ENCODE peak calls at places on chromosome 7, in ten cellular contexts. One of them, this sample, is unnamed.

GRCh38 chr7:43307522-43307921 is 195.1 kb downstream of the HECW1 start:
- DNase-seq in aorta: no peak
- DNase-seq in tibial nerve: no peak
- DNase-seq in left ventricle myocardium inferior: no peak
- DNase-seq in psoas muscle: no peak
- DNase-seq in tibial artery: no peak
- DNase-seq in heart left ventricle: no peak
- DNase-seq in ovary: no peak
- DNase-seq in GM23248: no peak
- DNase-seq in SK-N-SH: no peak
- DNase-seq in this sample: no peak

GRCh38 chr7:17298840-17299476 is 506 bp downstream of the AHR start:
- DNase-seq in psoas muscle: peak; percentile 56
- DNase-seq in GM23248: peak; percentile 73
- DNase-seq in left ventricle myocardium inferior: peak; percentile 48
- DNase-seq in heart left ventricle: peak; percentile 48
- DNase-seq in tibial artery: peak; percentile 79
- DNase-seq in tibial nerve: peak; percentile 43
- DNase-seq in aorta: peak; percentile 89
- DNase-seq in ovary: peak; percentile 64
- DNase-seq in SK-N-SH: peak; percentile 35
- DNase-seq in this sample: peak; percentile 81

GRCh38 chr7:1810521-1810920 is 140.4 kb downstream of the ELFN1 start:
- DNase-seq in tibial artery: peak; percentile 25
- DNase-seq in SK-N-SH: no peak
- DNase-seq in left ventricle myocardium inferior: no peak
- DNase-seq in psoas muscle: peak; percentile 52
- DNase-seq in ovary: no peak
- DNase-seq in GM23248: no peak
- DNase-seq in aorta: peak; percentile 67
- DNase-seq in tibial nerve: no peak
- DNase-seq in heart left ventricle: no peak
- DNase-seq in this sample: no peak

GRCh38 chr7:2031496-2031895 is 201.2 kb downstream of the MAD1L1 start:
- DNase-seq in tibial nerve: no peak
- DNase-seq in SK-N-SH: peak; percentile 41
- DNase-seq in GM23248: no peak
- DNase-seq in heart left ventricle: no peak
- DNase-seq in left ventricle myocardium inferior: peak; percentile 8
- DNase-seq in ovary: no peak
- DNase-seq in psoas muscle: peak; percentile 41
- DNase-seq in aorta: peak; percentile 44
- DNase-seq in tibial artery: no peak
- DNase-seq in this sample: peak; percentile 20

GRCh38 chr7:55477781-55478374 is 94.4 kb downstream of the VOPP1 start:
- DNase-seq in aorta: no peak
- DNase-seq in psoas muscle: no peak
- DNase-seq in tibial artery: no peak
- DNase-seq in tibial nerve: no peak
- DNase-seq in SK-N-SH: no peak
- DNase-seq in left ventricle myocardium inferior: no peak
- DNase-seq in GM23248: peak; percentile 93
- DNase-seq in ovary: no peak
- DNase-seq in heart left ventricle: no peak
- DNase-seq in this sample: no peak

GRCh38 chr7:98802088-98802780 is 67.6 kb downstream of the TMEM130 start:
- DNase-seq in SK-N-SH: peak; percentile 91
- DNase-seq in psoas muscle: no peak
- DNase-seq in tibial artery: peak; percentile 88
- DNase-seq in aorta: peak; percentile 91
- DNase-seq in tibial nerve: peak; percentile 8
- DNase-seq in ovary: no peak
- DNase-seq in left ventricle myocardium inferior: peak; percentile 19
- DNase-seq in heart left ventricle: peak; percentile 36
- DNase-seq in GM23248: peak; percentile 55
- DNase-seq in this sample: peak; percentile 54

GRCh38 chr7:100099452-100099851 is 1.7 kb downstream of the MCM7 start:
- DNase-seq in GM23248: no peak
- DNase-seq in tibial artery: no peak
- DNase-seq in SK-N-SH: no peak
- DNase-seq in aorta: no peak
- DNase-seq in tibial nerve: no peak
- DNase-seq in psoas muscle: no peak
- DNase-seq in left ventricle myocardium inferior: no peak
- DNase-seq in heart left ventricle: no peak
- DNase-seq in ovary: no peak
- DNase-seq in this sample: no peak

GRCh38 chr7:156680281-156680680 is 39.7 kb downstream of the RNF32 start:
- DNase-seq in aorta: no peak
- DNase-seq in left ventricle myocardium inferior: no peak
- DNase-seq in ovary: no peak
- DNase-seq in tibial artery: no peak
- DNase-seq in psoas muscle: no peak
- DNase-seq in tibial nerve: no peak
- DNase-seq in GM23248: no peak
- DNase-seq in heart left ventricle: no peak
- DNase-seq in SK-N-SH: no peak
- DNase-seq in this sample: no peak

GRCh38 chr7:112646787-112647186 is 143.4 kb downstream of the TMEM168 start:
- DNase-seq in left ventricle myocardium inferior: no peak
- DNase-seq in ovary: no peak
- DNase-seq in tibial artery: no peak
- DNase-seq in GM23248: no peak
- DNase-seq in aorta: no peak
- DNase-seq in tibial nerve: no peak
- DNase-seq in heart left ventricle: no peak
- DNase-seq in SK-N-SH: no peak
- DNase-seq in psoas muscle: no peak
- DNase-seq in this sample: no peak

GRCh38 chr7:151873402-151873965 is 3.4 kb downstream of the PRKAG2 start:
- DNase-seq in left ventricle myocardium inferior: peak; percentile 67
- DNase-seq in tibial nerve: peak; percentile 48
- DNase-seq in psoas muscle: peak; percentile 65
- DNase-seq in tibial artery: peak; percentile 82
- DNase-seq in SK-N-SH: no peak
- DNase-seq in GM23248: peak; percentile 25
- DNase-seq in heart left ventricle: peak; percentile 56
- DNase-seq in aorta: peak; percentile 78
- DNase-seq in ovary: peak; percentile 47
- DNase-seq in this sample: peak; percentile 81

GRCh38 chr7:7426686-7427085 is 109.0 kb downstream of the COL28A1 start:
- DNase-seq in psoas muscle: no peak
- DNase-seq in aorta: no peak
- DNase-seq in SK-N-SH: no peak
- DNase-seq in left ventricle myocardium inferior: no peak
- DNase-seq in GM23248: no peak
- DNase-seq in ovary: no peak
- DNase-seq in tibial artery: no peak
- DNase-seq in heart left ventricle: no peak
- DNase-seq in tibial nerve: no peak
- DNase-seq in this sample: no peak

GRCh38 chr7:25759748-25760147 is 392.2 kb upstream of the NFE2L3 start:
- DNase-seq in aorta: no peak
- DNase-seq in left ventricle myocardium inferior: no peak
- DNase-seq in SK-N-SH: no peak
- DNase-seq in psoas muscle: no peak
- DNase-seq in tibial nerve: no peak
- DNase-seq in heart left ventricle: no peak
- DNase-seq in ovary: no peak
- DNase-seq in tibial artery: no peak
- DNase-seq in GM23248: no peak
- DNase-seq in this sample: no peak

GRCh38 chr7:158941821-158942605 is 85.7 kb downstream of the DYNC2I1 start:
- DNase-seq in SK-N-SH: no peak
- DNase-seq in tibial nerve: no peak
- DNase-seq in left ventricle myocardium inferior: no peak
- DNase-seq in psoas muscle: no peak
- DNase-seq in tibial artery: no peak
- DNase-seq in GM23248: no peak
- DNase-seq in heart left ventricle: no peak
- DNase-seq in ovary: no peak
- DNase-seq in aorta: no peak
- DNase-seq in this sample: peak; percentile 40

GRCh38 chr7:2261611-2262010 is 19.6 kb downstream of the NUDT1 start:
- DNase-seq in psoas muscle: no peak
- DNase-seq in left ventricle myocardium inferior: no peak
- DNase-seq in tibial artery: no peak
- DNase-seq in aorta: no peak
- DNase-seq in SK-N-SH: no peak
- DNase-seq in tibial nerve: no peak
- DNase-seq in ovary: no peak
- DNase-seq in GM23248: no peak
- DNase-seq in heart left ventricle: no peak
- DNase-seq in this sample: no peak

DNA sequence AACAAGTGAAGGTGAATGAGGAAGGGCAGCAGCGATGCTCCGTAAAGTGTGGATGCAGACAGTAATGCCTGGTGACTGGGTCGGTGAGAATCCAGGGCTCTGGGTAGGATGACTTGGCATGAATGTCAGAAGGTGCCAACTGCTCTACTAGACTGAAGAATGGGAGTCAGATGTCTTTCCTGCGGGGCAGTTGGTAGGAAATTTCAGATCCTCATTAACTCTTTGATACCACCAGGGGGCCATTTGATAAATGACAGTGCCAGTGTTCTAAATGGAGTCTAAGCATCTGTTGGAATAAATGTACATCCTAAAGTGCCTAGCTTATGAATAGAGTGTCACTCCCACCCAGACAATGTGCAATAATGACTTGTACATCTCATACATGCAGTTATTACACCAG is 462.0 kb downstream of the GRM8 start:
- DNase-seq in tibial artery: no peak
- DNase-seq in tibial nerve: no peak
- DNase-seq in SK-N-SH: no peak
- DNase-seq in GM23248: no peak
- DNase-seq in psoas muscle: no peak
- DNase-seq in aorta: no peak
- DNase-seq in heart left ventricle: no peak
- DNase-seq in left ventricle myocardium inferior: no peak
- DNase-seq in ovary: no peak
- DNase-seq in this sample: no peak
- H3K4me1 ChIP-seq in tibial artery: no peaks in the 10 kb centered on the region
- H3K4me1 ChIP-seq in tibial nerve: no peaks in the 10 kb centered on the region
- H3K4me1 ChIP-seq in SK-N-SH: no peaks in the 10 kb centered on the region
- H3K4me1 ChIP-seq in GM23248: no peaks in the 10 kb centered on the region
- H3K4me1 ChIP-seq in psoas muscle: no peaks in the 10 kb centered on the region
- H3K4me1 ChIP-seq in aorta: no peaks in the 10 kb centered on the region
- H3K4me1 ChIP-seq in heart left ventricle: no peaks in the 10 kb centered on the region
- H3K4me1 ChIP-seq in left ventricle myocardium inferior: no peaks in the 10 kb centered on the region
- H3K4me1 ChIP-seq in ovary: no peaks in the 10 kb centered on the region
- H3K4me1 ChIP-seq in this sample: no peaks in the 10 kb centered on the region

DNA sequence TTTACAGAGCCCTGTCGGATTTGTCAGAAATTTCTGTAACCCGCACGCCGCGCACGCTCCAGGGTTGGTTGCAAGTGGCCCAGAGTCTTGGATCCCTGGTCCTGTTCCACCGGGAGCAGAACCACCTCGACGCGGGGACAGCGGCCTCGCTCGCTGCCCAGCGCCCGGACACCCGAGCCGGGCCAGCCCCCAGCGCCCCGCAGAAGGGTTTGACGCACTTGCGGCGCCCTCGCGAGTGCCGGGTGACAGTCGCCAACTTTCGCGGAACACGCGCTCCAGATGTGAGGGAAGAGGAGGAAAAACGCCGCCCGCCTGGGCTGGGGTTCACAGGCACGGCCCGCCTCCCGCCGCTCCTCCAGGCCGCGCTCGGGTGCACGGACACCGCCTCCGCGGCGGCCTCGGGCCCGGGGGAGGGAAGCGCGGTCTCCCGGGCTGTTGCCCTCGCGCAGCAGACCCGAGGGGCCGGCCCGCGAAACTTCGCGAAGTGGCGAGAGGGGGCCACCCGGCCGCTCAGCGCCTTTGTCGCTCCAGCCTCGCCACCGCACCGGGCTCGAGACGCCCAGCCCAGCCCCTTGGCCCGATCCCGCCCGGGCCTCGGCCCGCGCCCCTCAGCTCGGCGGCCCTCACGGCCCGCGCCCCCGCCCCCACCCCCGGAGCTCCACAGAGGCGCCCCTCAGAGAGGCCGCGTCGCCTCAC is 514 bp downstream of the RNF216 start:
- DNase-seq in ovary: no peak
- DNase-seq in GM23248: peak; percentile 65
- DNase-seq in SK-N-SH: peak; percentile 90
- DNase-seq in heart left ventricle: peak; percentile 66
- DNase-seq in aorta: peak; percentile 85
- DNase-seq in left ventricle myocardium inferior: peak; percentile 54
- DNase-seq in psoas muscle: peak; percentile 78
- DNase-seq in tibial artery: peak; percentile 82
- DNase-seq in tibial nerve: peak; percentile 15
- DNase-seq in this sample: peak; percentile 85
- H3K27me3 ChIP-seq in ovary: no peaks in the 10 kb centered on the region
- H3K27me3 ChIP-seq in GM23248: no peaks in the 10 kb centered on the region
- H3K27me3 ChIP-seq in SK-N-SH: no peaks in the 10 kb centered on the region
- H3K27me3 ChIP-seq in heart left ventricle: no peaks in the 10 kb centered on the region
- H3K27me3 ChIP-seq in aorta: no peaks in the 10 kb centered on the region
- H3K27me3 ChIP-seq in left ventricle myocardium inferior: no peaks in the 10 kb centered on the region
- H3K27me3 ChIP-seq in psoas muscle: no peaks in the 10 kb centered on the region
- H3K27me3 ChIP-seq in tibial artery: no peaks in the 10 kb centered on the region
- H3K27me3 ChIP-seq in tibial nerve: no peaks in the 10 kb centered on the region
- H3K27me3 ChIP-seq in this sample: no peaks in the 10 kb centered on the region

GRCh38 chr7:121343302-121343701 is 14.5 kb downstream of the WNT16 start:
- DNase-seq in aorta: no peak
- DNase-seq in psoas muscle: no peak
- DNase-seq in left ventricle myocardium inferior: no peak
- DNase-seq in ovary: no peak
- DNase-seq in tibial nerve: no peak
- DNase-seq in heart left ventricle: no peak
- DNase-seq in tibial artery: no peak
- DNase-seq in GM23248: peak; percentile 22
- DNase-seq in SK-N-SH: no peak
- DNase-seq in this sample: no peak
- H3K27ac ChIP-seq in aorta: no peak overlapping the region
- H3K27ac ChIP-seq in psoas muscle: no peak overlapping the region
- H3K27ac ChIP-seq in left ventricle myocardium inferior: no peak overlapping the region
- H3K27ac ChIP-seq in ovary: no peak overlapping the region
- H3K27ac ChIP-seq in tibial nerve: no peak overlapping the region
- H3K27ac ChIP-seq in heart left ventricle: no peak overlapping the region
- H3K27ac ChIP-seq in tibial artery: no peak overlapping the region
- H3K27ac ChIP-seq in GM23248: no peak overlapping the region
- H3K27ac ChIP-seq in SK-N-SH: no peak overlapping the region
- H3K27ac ChIP-seq in this sample: no peak overlapping the region

DNA sequence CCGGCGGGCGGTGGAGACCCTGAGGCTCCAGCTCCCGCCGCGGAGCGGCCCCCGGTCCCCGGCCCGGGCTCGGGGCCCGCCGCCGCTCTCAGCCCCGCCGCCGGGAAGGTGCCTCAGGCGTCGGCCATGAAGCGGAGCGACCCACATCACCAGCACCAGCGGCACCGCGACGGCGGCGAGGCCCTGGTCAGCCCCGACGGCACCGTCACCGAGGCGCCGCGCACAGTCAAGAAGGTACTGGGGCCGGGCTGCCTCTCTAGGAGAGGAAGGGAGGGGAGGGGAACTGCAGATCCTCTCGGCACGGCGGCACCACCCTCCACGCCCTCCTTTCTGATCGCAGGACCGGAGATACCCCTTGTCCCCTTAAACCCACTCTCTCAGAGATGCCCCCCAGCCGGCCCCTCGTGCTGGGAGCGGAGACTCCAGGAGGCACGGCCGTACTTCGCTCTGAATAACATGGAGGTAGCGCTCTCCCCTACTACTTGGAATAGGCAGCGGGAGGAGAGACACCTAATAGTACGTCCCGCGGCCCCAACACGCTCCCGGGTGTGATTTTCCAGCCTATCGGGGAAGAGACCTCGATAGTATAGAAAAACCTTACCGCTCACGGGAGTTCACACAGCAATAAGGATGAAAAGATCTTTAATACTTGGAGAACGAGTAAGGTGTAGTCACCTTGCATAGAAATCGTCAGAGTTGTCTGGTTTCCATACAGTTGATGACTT is 538 bp downstream of the AHCYL2 start:
- DNase-seq in GM23248: peak; percentile 73
- DNase-seq in SK-N-SH: no peak
- DNase-seq in psoas muscle: peak; percentile 77
- DNase-seq in heart left ventricle: peak; percentile 51
- DNase-seq in left ventricle myocardium inferior: peak; percentile 47
- DNase-seq in tibial nerve: peak; percentile 19
- DNase-seq in ovary: no peak
- DNase-seq in tibial artery: peak; percentile 73
- DNase-seq in aorta: peak; percentile 88
- DNase-seq in this sample: peak; percentile 82
- H3K4me1 ChIP-seq in GM23248: peaks cover 5% of the 10 kb centered on the region
- H3K4me1 ChIP-seq in SK-N-SH: no peaks in the 10 kb centered on the region
- H3K4me1 ChIP-seq in psoas muscle: peaks cover 38% of the 10 kb centered on the region
- H3K4me1 ChIP-seq in heart left ventricle: no peaks in the 10 kb centered on the region
- H3K4me1 ChIP-seq in left ventricle myocardium inferior: peaks cover 36% of the 10 kb centered on the region
- H3K4me1 ChIP-seq in tibial nerve: no peaks in the 10 kb centered on the region
- H3K4me1 ChIP-seq in ovary: peaks cover 4% of the 10 kb centered on the region
- H3K4me1 ChIP-seq in tibial artery: no peaks in the 10 kb centered on the region
- H3K4me1 ChIP-seq in aorta: no peaks in the 10 kb centered on the region
- H3K4me1 ChIP-seq in this sample: no peaks in the 10 kb centered on the region

This sample was measured in right cardiac atrium.